ENCODE peak calls at places on chromosomes 16 and 17, in five cellular contexts. Y, H, G, F and Z are unnamed samples.

GRCh38 chr16:54931041-54931756 is 534 bp downstream of the IRX5 start:
- DNase-seq in H (peak), Y (peak), G (no peak), F (no peak), Z (peak)

GRCh38 chr16:85568519-85568918 is 44.6 kb upstream of the GSE1 start:
- DNase-seq in H (peak), F (no peak), G (no peak), Y (no peak), Z (no peak)

GRCh38 chr16:2150418-2151187 is 2.2 kb downstream of the RAB26 start:
- DNase-seq in Y (peak), G (no peak), F (no peak), H (peak), Z (no peak)

GRCh38 chr17:73648543-73648820 is 4.2 kb upstream of the SDK2 start:
- DNase-seq in Y (no peak), H (no peak), F (no peak), G (no peak), Z (no peak)

GRCh38 chr17:52660692-52661091 is 502.2 kb upstream of the CA10 start:
- DNase-seq in H (no peak), Y (no peak), G (no peak), F (no peak), Z (no peak)

GRCh38 chr16:58110590-58111330 is 18.4 kb downstream of the CFAP20 start:
- DNase-seq in H (no peak), Y (no peak), F (no peak), G (no peak), Z (no peak)

GRCh38 chr16:67186550-67186950 is 2.8 kb upstream of the MATCAP1 start:
- DNase-seq in G (no peak), F (no peak), H (no peak), Y (no peak), Z (no peak)

GRCh38 chr17:14923981-14924380 is 341.1 kb downstream of the PMP22 start:
- DNase-seq in F (no peak), G (no peak), Y (no peak), H (no peak), Z (no peak)

GRCh38 chr16:53904533-53904932 is 200.6 kb downstream of the FTO start:
- DNase-seq in G (no peak), F (no peak), H (no peak), Y (no peak), Z (no peak)

GRCh38 chr17:57652811-57653210 is 92.3 kb downstream of the CCDC182 start:
- DNase-seq in Y (no peak), G (no peak), F (no peak), H (no peak), Z (no peak)

GRCh38 chr16:56608876-56609462 is 585 bp downstream of the MT2A start:
- DNase-seq in Y (no peak), F (no peak), H (no peak), G (no peak), Z (no peak)

GRCh38 chr17:3032258-3033247 is 30.9 kb downstream of the OR1D5 start:
- DNase-seq in F (peak), H (no peak), Y (no peak), G (no peak), Z (no peak)

GRCh38 chr17:80005360-80006338 is 30.0 kb downstream of the TBC1D16 start:
- DNase-seq in H (peak), F (peak), Y (peak), G (peak), Z (peak)

GRCh38 chr16:58411336-58411735 is 19.1 kb downstream of the GINS3 start:
- DNase-seq in G (no peak), F (no peak), H (no peak), Y (no peak), Z (no peak)

GRCh38 chr16:23148513-23149266 is 562 bp downstream of the USP31 start:
- DNase-seq in Y (peak), G (no peak), H (peak), F (peak), Z (peak)

GRCh38 chr17:74408830-74409229 is 23.1 kb upstream of the GPRC5C start:
- DNase-seq in F (no peak), Y (no peak), G (no peak), H (peak), Z (no peak)

GRCh38 chr17:79941088-79942010 is 94.3 kb downstream of the TBC1D16 start:
- DNase-seq in Y (no peak), F (no peak), G (no peak), H (peak), Z (peak)

GRCh38 chr17:45688820-45689219 is 95.3 kb upstream of the CRHR1 start:
- DNase-seq in F (no peak), G (no peak), Y (no peak), H (no peak), Z (no peak)

GRCh38 chr17:4717791-4718190 is 7.4 kb downstream of the ARRB2 start:
- DNase-seq in F (no peak), Y (no peak), G (no peak), H (no peak), Z (no peak)

GRCh38 chr17:64250211-64250835 is 12.7 kb downstream of the TEX2 start:
- DNase-seq in G (no peak), H (no peak), F (no peak), Y (no peak), Z (no peak)

GRCh38 chr17:65183736-65184135 is 46.6 kb downstream of the RGS9 start:
- DNase-seq in H (no peak), G (no peak), F (no peak), Y (peak), Z (no peak)

GRCh38 chr17:37605813-37606505 is 3.3 kb downstream of the SYNRG start:
- DNase-seq in G (no peak), H (peak), F (no peak), Y (no peak), Z (no peak)

GRCh38 chr16:85066346-85066885 is 38.8 kb downstream of the KIAA0513 start:
- DNase-seq in H (no peak), F (no peak), G (no peak), Y (no peak), Z (no peak)

GRCh38 chr16:70588565-70588964 is 57.8 kb upstream of the IL34 start:
- DNase-seq in H (no peak), F (no peak), Y (no peak), G (no peak), Z (no peak)

GRCh38 chr16:79997257-79997656 is 396.7 kb upstream of the MAF start:
- DNase-seq in Y (no peak), G (no peak), H (no peak), F (no peak), Z (no peak)

GRCh38 chr17:57313276-57313835 is 57.0 kb downstream of the MSI2 start:
- DNase-seq in F (no peak), Y (no peak), H (no peak), G (no peak), Z (no peak)

GRCh38 chr17:1068356-1068755 is 71.4 kb downstream of the TIMM22 start:
- DNase-seq in F (no peak), G (no peak), Y (no peak), H (no peak), Z (no peak)
- H3K27ac ChIP-seq in F (no peak), G (no peak), Y (no peak), H (no peak), Z (no peak)

GRCh38 chr16:72277749-72278148 is 105.8 kb upstream of the PMFBP1 start:
- DNase-seq in F (no peak), Y (no peak), G (no peak), H (no peak), Z (no peak)
- TF ChIP-seq POLR2A in F (no peak), Y (no peak), G (no peak), H (no peak), Z (no peak)

GRCh38 chr17:61131555-61131954 is 268.1 kb upstream of the TBX2 start:
- DNase-seq in G (no peak), Y (no peak), F (no peak), H (no peak), Z (no peak)
- TF ChIP-seq CTCF in G (no peak), Y (no peak), F (no peak), H (no peak), Z (no peak)

DNA sequence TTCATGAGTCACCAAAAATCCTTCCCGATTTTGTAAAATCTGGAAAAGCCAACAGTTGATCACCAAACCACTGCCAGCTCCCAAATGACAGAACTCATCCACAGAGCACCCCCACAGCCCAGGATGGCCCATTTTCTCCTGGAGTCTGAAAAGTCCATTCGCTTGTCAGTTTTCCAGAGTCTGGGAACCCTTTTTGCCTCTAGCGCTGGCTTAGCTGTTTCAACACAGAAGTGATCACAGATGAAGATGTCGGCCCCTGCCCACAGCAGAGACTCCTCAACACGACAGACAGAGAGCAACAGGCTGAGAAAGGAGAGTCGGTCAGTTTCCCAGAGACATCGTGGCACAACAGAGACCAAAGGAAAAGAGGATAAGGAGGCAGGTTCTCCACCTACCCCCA is 66.4 kb downstream of the NXN start:
- DNase-seq in H (no peak), Y (no peak), G (no peak), F (no peak), Z (no peak)
- H3K27ac ChIP-seq in H (no peak), Y (no peak), G (no peak), F (no peak), Z (no peak)

DNA sequence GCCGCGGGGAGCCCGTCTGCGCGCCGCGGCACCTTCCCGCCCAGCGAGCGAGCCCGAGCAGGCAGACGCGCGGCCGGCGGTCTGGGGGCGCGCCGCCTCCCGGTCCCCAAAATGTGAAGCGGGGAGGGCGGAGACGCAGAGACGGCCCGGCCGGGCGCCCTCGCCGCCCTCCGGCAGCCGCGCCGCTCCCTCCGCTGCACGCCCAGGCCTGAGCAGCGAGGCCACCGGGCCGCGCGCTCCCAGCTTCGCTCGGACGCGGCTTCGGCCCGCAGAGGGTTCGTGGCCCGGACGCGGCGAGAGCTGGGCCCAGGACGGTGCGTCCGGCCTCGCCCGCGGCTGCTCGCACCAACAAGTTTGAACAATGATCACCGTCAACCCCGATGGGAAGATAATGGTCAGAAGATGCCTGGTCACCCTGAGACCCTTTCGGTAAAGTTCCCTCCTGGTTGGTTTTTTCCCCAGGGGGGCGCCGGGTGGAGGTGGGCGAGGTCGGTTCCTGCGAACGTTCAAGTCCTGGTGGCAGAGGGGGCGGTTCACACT is 535 bp downstream of the MGAT5B start:
- DNase-seq in H (no peak), Y (peak), G (no peak), F (no peak), Z (no peak)
- TF ChIP-seq POLR2A in H (no peak), Y (no peak), G (no peak), F (no peak), Z (no peak)

GRCh38 chr17:7380321-7380720 is 568 bp upstream of the TNK1 start:
- DNase-seq in G (no peak), Y (no peak), H (peak), F (no peak), Z (peak)
- TF ChIP-seq CTCF in G (no peak), Y (no peak), H (no peak), F (no peak), Z (no peak)

DNA sequence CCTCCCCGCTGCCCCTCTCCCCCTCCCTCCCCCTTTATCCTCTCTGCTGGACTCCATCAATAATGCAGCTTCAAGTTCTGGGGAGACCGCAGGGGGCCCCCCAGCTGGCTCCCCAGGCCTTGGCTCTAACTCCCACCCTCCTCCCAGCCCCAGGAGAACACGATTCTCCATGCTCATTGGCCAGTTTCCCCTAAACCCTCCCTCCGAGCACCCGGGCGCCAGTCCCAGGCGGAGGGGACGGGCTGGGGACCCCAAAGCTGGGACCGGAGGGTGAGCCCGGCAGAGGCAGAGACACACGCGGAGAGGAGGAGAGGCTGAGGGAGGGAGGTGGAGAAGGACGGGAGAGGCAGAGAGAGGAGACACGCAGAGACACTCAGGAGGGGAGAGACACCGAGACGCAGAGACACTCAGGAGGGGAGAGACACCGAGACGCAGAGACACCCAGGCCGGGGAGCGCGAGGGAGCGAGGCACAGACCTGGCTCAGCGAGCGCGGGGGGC is at the start of gene PPP1R1B:
- DNase-seq in H (peak), Y (no peak), G (no peak), F (no peak), Z (no peak)
- H3K27ac ChIP-seq in H (peak), Y (peak), G (no peak), F (no peak), Z (no peak)

GRCh38 chr17:9237661-9238301 is 216.5 kb downstream of the NTN1 start:
- DNase-seq in G (no peak), H (no peak), Y (no peak), F (no peak), Z (no peak)

GRCh38 chr17:9239821-9240658 is 218.7 kb downstream of the NTN1 start:
- DNase-seq in H (peak), G (peak), Y (peak), F (peak), Z (peak)

GRCh38 chr17:9240659-9241370 is 219.5 kb downstream of the NTN1 start:
- DNase-seq in Y (no peak), H (peak), F (peak), G (no peak), Z (peak)

GRCh38 chr17:9238340-9239259 is 217.3 kb downstream of the NTN1 start:
- DNase-seq in F (no peak), H (no peak), Y (no peak), G (no peak), Z (no peak)

GRCh38 chr17:9239260-9239820 is 218.0 kb downstream of the NTN1 start:
- DNase-seq in G (no peak), F (peak), H (peak), Y (no peak), Z (peak)
- TF ChIP-seq POLR2A in G (no peak), F (no peak), H (no peak), Y (no peak), Z (no peak)